ENCODE peak calls at places on chromosomes 4 and X, in five cellular contexts. X is HepG2, Y is HEK293T, W is GM12878, J is H1. O is an unnamed sample.
A peak's percentile ranks its signal among the peaks of the same experiment; 100 is the strongest.

GRCh38 chrX:38212246-38212645 is 8.4 kb downstream of the SRPX start:
- DNase-seq in X (no peak), Y (no peak), W (no peak), J (no peak), O (no peak)

GRCh38 chrX:40151211-40152172 is 53.7 kb upstream of the BCOR start:
- DNase-seq in X (no peak), Y (no peak), W (no peak), J (peak; percentile 49), O (no peak)

GRCh38 chr4:54318904-54319303 is 89.8 kb downstream of the PDGFRA start:
- DNase-seq in X (peak; percentile 29), Y (peak; percentile 49), W (no peak), J (no peak), O (peak; percentile 23)

GRCh38 chr4:48968814-48969213 is 17.3 kb upstream of the CWH43 start:
- DNase-seq in X (no peak), Y (no peak), W (no peak), J (no peak), O (no peak)

GRCh38 chrX:9610774-9611392 is 146.0 kb downstream of the TBL1X start:
- DNase-seq in X (no peak), Y (no peak), W (no peak), J (no peak), O (no peak)

GRCh38 chr4:8538703-8539567 is 41.3 kb upstream of the GPR78 start:
- DNase-seq in X (peak; percentile 14), Y (no peak), W (no peak), J (no peak), O (no peak)

GRCh38 chrX:18461431-18461830 is 36.0 kb downstream of the CDKL5 start:
- DNase-seq in X (no peak), Y (no peak), W (no peak), J (no peak), O (no peak)

GRCh38 chr4:145333786-145334185 is 147.9 kb upstream of the SMAD1 start:
- DNase-seq in X (no peak), Y (no peak), W (no peak), J (no peak), O (no peak)

GRCh38 chr4:142336251-142336934 is 509.7 kb downstream of the INPP4B start:
- DNase-seq in X (no peak), Y (no peak), W (no peak), J (no peak), O (no peak)

GRCh38 chr4:166675411-166675810 is 558.9 kb downstream of the SPOCK3 start:
- DNase-seq in X (no peak), Y (no peak), W (no peak), J (no peak), O (no peak)

GRCh38 chrX:51155566-51155965 is 177.1 kb upstream of the NUDT10 start:
- DNase-seq in X (no peak), Y (no peak), W (no peak), J (no peak), O (no peak)

GRCh38 chr4:139808381-139809206 is 143.0 kb downstream of the MGST2 start:
- DNase-seq in X (peak; percentile 13), Y (peak; percentile 46), W (no peak), J (no peak), O (no peak)

GRCh38 chr4:17647176-17647806 is 32.9 kb downstream of the MED28 start:
- DNase-seq in X (no peak), Y (no peak), W (no peak), J (no peak), O (no peak)

GRCh38 chr4:17650404-17650803 is 36.0 kb downstream of the MED28 start:
- DNase-seq in X (no peak), Y (no peak), W (no peak), J (no peak), O (no peak)

GRCh38 chr4:17642404-17642783 is 28.0 kb downstream of the MED28 start:
- DNase-seq in X (no peak), Y (no peak), W (no peak), J (no peak), O (no peak)

GRCh38 chr4:17647927-17648326 is 33.5 kb downstream of the MED28 start:
- DNase-seq in X (no peak), Y (no peak), W (no peak), J (no peak), O (no peak)

DNA sequence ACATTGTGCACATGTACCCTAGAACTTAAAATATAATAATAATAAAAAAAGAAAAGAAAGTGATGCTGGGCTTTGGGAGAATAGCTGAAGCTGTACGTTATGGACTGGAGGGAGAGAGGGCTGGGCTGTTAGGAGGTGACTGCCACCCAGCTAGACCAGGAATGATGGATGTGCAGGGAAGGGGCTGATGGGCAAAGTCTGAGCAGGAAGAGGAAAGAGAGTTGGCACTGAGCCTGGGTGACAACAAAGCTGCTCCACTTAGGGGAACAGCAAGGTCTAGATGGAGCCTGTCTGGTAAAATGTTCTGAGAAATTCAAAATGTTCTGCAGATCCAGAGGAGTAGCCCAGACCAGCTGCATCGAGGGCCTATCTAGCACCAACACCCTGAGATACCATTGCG is 32.3 kb downstream of the MED28 start:
- DNase-seq in X (peak; percentile 8), Y (no peak), W (no peak), J (no peak), O (no peak)
- TF ChIP-seq SUZ12 in X (no peak), Y (no peak), W (no peak), J (no peak), O (no peak)

GRCh38 chr4:184762100-184762499 is 28.2 kb upstream of the CENPU start:
- DNase-seq in X (no peak), Y (no peak), W (peak; percentile 50), J (no peak), O (no peak)
- TF ChIP-seq SUZ12 in X (no peak), Y (no peak), W (no peak), J (no peak), O (no peak)

DNA sequence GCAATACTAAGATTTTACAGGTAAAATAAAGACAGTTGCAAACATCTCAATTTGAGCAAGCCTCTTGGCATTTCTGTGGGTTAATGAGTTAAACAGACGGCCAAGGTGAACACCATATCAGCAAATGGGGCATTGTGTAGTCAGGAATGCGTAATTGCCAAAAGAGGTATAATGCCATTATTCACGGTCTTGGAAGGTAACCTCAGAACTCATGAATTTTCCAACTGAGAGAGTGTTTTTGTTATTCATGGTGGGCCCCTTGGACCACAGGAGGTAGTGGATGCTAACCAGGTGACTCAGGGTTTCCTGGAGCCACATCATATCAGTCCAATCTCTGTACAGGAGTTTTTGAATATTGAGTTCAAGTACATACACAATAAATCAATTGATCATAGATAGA is 368.0 kb upstream of the TECRL start:
- DNase-seq in X (no peak), Y (no peak), W (no peak), J (no peak), O (no peak)
- TF ChIP-seq SUZ12 in X (no peak), Y (no peak), W (no peak), J (no peak), O (no peak)

GRCh38 chr4:76874176-76874575 is 23.8 kb downstream of the SOWAHB start:
- DNase-seq in X (no peak), Y (peak; percentile 54), W (no peak), J (no peak), O (no peak)

GRCh38 chr4:76881375-76881774 is 16.6 kb downstream of the SOWAHB start:
- DNase-seq in X (no peak), Y (no peak), W (no peak), J (no peak), O (no peak)

GRCh38 chr4:76883147-76883546 is 14.8 kb downstream of the SOWAHB start:
- DNase-seq in X (no peak), Y (no peak), W (no peak), J (no peak), O (no peak)

GRCh38 chr4:76882630-76883029 is 15.3 kb downstream of the SOWAHB start:
- DNase-seq in X (no peak), Y (no peak), W (no peak), J (no peak), O (no peak)

DNA sequence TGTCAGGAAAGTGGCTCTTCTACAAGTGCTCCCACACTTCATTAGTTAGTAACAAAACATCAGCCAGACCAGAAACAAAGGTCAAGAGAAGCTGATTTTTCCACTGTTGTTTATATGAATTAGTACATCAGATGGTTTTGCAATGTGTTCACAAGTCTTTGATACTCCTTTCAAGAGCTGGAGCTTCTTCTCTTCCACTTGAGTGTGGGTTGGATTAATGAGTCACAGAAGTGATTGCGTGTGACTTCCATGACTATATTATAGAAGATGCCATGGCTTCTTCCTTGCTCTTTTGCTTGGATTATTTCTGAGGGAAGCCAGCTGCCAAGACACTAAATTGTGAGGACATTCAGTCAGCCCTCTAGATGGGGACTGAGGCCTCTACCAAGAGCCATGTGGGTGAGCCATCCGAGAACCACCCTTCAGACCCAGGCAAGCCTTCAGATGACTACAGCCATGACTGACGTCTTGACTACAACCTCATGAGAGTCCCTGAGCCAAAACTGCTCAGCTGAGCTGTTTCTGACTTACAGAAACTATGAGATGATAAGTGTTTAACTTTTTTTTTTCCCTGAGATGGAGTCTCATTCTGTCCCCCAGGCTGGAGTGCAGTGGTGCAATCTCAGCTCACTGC is 18.1 kb downstream of the SOWAHB start:
- DNase-seq in X (no peak), Y (no peak), W (no peak), J (no peak), O (no peak)
- TF ChIP-seq SUZ12 in X (no peak), Y (no peak), W (no peak), J (no peak), O (no peak)

GRCh38 chr4:65508169-65508568 is 162.1 kb downstream of the EPHA5 start:
- DNase-seq in X (no peak), Y (peak; percentile 6), W (no peak), J (no peak), O (no peak)
- TF ChIP-seq SUZ12 in X (no peak), Y (no peak), W (no peak), J (no peak), O (no peak)

DNA sequence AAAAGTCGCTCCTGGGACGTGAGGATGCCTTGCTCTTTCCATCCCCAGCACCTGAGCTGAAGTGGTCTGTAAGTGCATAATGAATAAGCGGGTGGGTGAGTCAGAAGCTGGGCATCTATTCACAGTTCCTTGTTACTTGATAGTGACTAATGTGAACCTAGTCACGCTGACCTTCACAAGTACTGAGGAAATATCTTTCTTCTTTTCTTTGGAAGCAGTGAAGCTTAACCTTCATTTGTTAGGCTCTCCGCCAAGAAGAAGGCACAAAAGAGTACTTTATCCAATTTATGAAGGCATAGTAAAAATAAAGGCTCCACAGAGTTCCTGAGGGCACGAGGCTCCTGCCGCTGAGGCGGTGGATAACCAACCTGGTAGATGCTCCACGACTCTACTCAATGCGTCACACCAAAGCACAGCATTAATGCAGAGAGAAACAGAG is 475.7 kb upstream of the SLIT2 start:
- DNase-seq in X (no peak), Y (peak; percentile 11), W (no peak), J (no peak), O (no peak)
- TF ChIP-seq SUZ12 in X (no peak), Y (no peak), W (no peak), J (no peak), O (no peak)

GRCh38 chrX:70434352-70434866 is 10.2 kb upstream of the DLG3 start:
- DNase-seq in X (peak; percentile 73), Y (peak; percentile 87), W (no peak), J (peak; percentile 73), O (no peak)
- TF ChIP-seq SUZ12 in X (peak; percentile 16), Y (no peak), W (no peak), J (no peak), O (no peak)

GRCh38 chr4:109149836-109150235 is 152.6 kb downstream of the COL25A1 start:
- DNase-seq in X (no peak), Y (no peak), W (no peak), J (no peak), O (no peak)
- TF ChIP-seq SUZ12 in X (no peak), Y (no peak), W (no peak), J (no peak), O (no peak)

O was measured in NT2/D1.